ENCODE peak calls at places on chromosomes 11 and 22, in nine cellular contexts. H is fibroblast of lung, O is foreskin fibroblast, C is left ventricle myocardium inferior, F is AG09309, Z is fibroblast of the aortic adventitia, J is skeletal muscle cell, T is OCI-LY7, L is mammary epithelial cell. E is an unnamed sample.

GRCh38 chr11:122853971-122854446 is 15.7 kb downstream of the CRTAM start:
- DNase-seq in H (peak), O (peak), C (no peak), F (peak), Z (peak), J (peak), T (peak), L (peak), E (peak)

GRCh38 chr11:72823105-72823804 is 9.0 kb downstream of the ATG16L2 start:
- DNase-seq in H (no peak), O (no peak), C (no peak), F (no peak), Z (no peak), J (no peak), T (no peak), L (no peak), E (no peak)

GRCh38 chr11:5004429-5005274 is 10.0 kb downstream of the OR51L1 start:
- DNase-seq in H (peak), O (peak), C (peak), F (no peak), Z (peak), J (peak), T (peak), L (peak), E (peak)

GRCh38 chr22:22112533-22113294 is 130.1 kb upstream of the TOP3B start:
- DNase-seq in H (no peak), O (no peak), C (no peak), F (no peak), Z (no peak), J (no peak), T (no peak), L (no peak), E (no peak)

GRCh38 chr11:120054753-120055045 is 83.2 kb downstream of the TRIM29 start:
- DNase-seq in H (no peak), O (no peak), C (no peak), F (no peak), Z (no peak), J (no peak), T (no peak), L (no peak), E (no peak)

GRCh38 chr11:12224537-12224893 is 114.1 kb downstream of the MICAL2 start:
- DNase-seq in H (peak), O (no peak), C (peak), F (no peak), Z (peak), J (peak), T (no peak), L (peak), E (no peak)

GRCh38 chr11:69449320-69450063 is 32.0 kb upstream of the LINC01488 start:
- DNase-seq in H (peak), O (peak), C (peak), F (no peak), Z (peak), J (no peak), T (no peak), L (no peak), E (peak)

GRCh38 chr22:22071455-22071854 is 88.9 kb upstream of the TOP3B start:
- DNase-seq in H (no peak), O (no peak), C (no peak), F (no peak), Z (no peak), J (no peak), T (no peak), L (no peak), E (no peak)

GRCh38 chr22:35212020-35212419 is 45.3 kb upstream of the HMGXB4 start:
- DNase-seq in H (peak), O (peak), C (no peak), F (no peak), Z (peak), J (no peak), T (no peak), L (peak), E (no peak)

GRCh38 chr11:30216534-30216933 is 14.3 kb upstream of the FSHB start:
- DNase-seq in H (no peak), O (no peak), C (no peak), F (no peak), Z (no peak), J (no peak), T (no peak), L (no peak), E (no peak)

GRCh38 chr11:110891411-110891810 is 179.2 kb upstream of the ARHGAP20 start:
- DNase-seq in H (peak), O (peak), C (no peak), F (peak), Z (peak), J (peak), T (no peak), L (no peak), E (no peak)

GRCh38 chr22:30150212-30150611 is 69.9 kb downstream of the HORMAD2 start:
- DNase-seq in H (no peak), O (no peak), C (no peak), F (no peak), Z (no peak), J (no peak), T (no peak), L (no peak), E (no peak)

GRCh38 chr22:36455571-36456458 is 25.6 kb downstream of the TXN2 start:
- DNase-seq in H (no peak), O (no peak), C (no peak), F (no peak), Z (no peak), J (no peak), T (no peak), L (no peak), E (no peak)

GRCh38 chr11:108967571-108967970 is 302.7 kb downstream of the DDX10 start:
- DNase-seq in H (peak), O (peak), C (peak), F (no peak), Z (peak), J (no peak), T (no peak), L (no peak), E (peak)

GRCh38 chr11:66653123-66653522 is 14.6 kb downstream of the RBM4 start:
- DNase-seq in H (peak), O (no peak), C (no peak), F (no peak), Z (no peak), J (no peak), T (no peak), L (peak), E (no peak)

GRCh38 chr11:27468209-27468608 is 4.4 kb downstream of the LGR4 start:
- DNase-seq in H (peak), O (peak), C (no peak), F (peak), Z (peak), J (no peak), T (no peak), L (peak), E (no peak)

GRCh38 chr11:12162652-12163051 is 52.3 kb downstream of the MICAL2 start:
- DNase-seq in H (no peak), O (no peak), C (no peak), F (no peak), Z (no peak), J (no peak), T (no peak), L (no peak), E (no peak)

GRCh38 chr22:46074771-46075551 is 75.4 kb upstream of the PPARA start:
- DNase-seq in H (no peak), O (no peak), C (peak), F (no peak), Z (no peak), J (no peak), T (no peak), L (peak), E (peak)

GRCh38 chr22:39232806-39233735 is 11.7 kb downstream of the PDGFB start:
- DNase-seq in H (no peak), O (no peak), C (no peak), F (no peak), Z (no peak), J (no peak), T (no peak), L (no peak), E (no peak)

GRCh38 chr11:123061403-123062157 is at the start of gene HSPA8:
- DNase-seq in H (peak), O (no peak), C (peak), F (peak), Z (peak), J (no peak), T (peak), L (peak), E (peak)

GRCh38 chr11:123381817-123382554 is 48.1 kb upstream of the GRAMD1B start:
- DNase-seq in H (no peak), O (no peak), C (no peak), F (no peak), Z (no peak), J (no peak), T (no peak), L (no peak), E (no peak)

GRCh38 chr11:133326332-133326731 is 206.0 kb downstream of the OPCML start:
- DNase-seq in H (no peak), O (no peak), C (no peak), F (no peak), Z (no peak), J (no peak), T (no peak), L (no peak), E (no peak)

GRCh38 chr22:40720538-40721256 is 41.4 kb downstream of the MCHR1 start:
- DNase-seq in H (peak), O (no peak), C (no peak), F (no peak), Z (peak), J (no peak), T (no peak), L (no peak), E (no peak)

GRCh38 chr11:33930317-33931021 is 38.6 kb upstream of the LMO2 start:
- DNase-seq in H (peak), O (peak), C (peak), F (no peak), Z (peak), J (no peak), T (no peak), L (no peak), E (no peak)
- H3K4me3 ChIP-seq in H (no peak), O (no peak), C (no peak), F (no peak), Z (no peak), J (no peak), T (no peak), L (no peak), E (no peak)

DNA sequence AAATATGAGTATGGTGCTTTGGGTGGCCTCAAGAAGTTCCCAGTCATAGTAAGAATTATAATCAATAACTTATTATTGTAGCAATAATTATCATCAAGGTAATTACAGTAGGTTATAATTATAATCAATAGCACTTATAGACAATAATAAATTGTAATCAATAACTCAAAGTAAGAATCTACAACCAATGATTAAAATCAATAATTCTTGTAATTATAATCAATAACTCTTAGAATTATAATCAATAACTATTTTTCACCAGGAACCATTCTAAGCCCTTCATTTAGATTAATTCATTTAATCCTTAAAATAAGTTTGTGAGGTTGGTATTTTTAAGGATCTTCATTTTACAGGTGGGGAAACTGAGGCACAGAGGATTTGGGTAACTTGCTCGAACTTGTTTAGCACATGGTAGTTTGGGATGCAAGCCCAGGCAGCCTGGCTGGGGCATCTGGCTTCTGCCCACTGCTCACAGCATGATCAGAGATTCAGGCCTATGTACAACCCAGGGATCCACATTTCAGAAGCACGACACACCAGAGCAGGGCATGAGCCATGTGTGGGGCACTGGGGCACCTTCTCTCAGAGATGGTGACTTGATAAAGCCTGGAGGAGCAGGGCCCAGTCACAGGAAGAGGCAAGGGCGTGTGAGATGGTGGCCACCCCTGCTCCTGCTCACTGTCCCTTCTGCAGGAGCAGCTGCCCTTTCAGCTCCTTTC is 46.6 kb downstream of the SLC1A2 start:
- DNase-seq in H (no peak), O (no peak), C (no peak), F (no peak), Z (no peak), J (no peak), T (no peak), L (no peak), E (no peak)
- H3K4me3 ChIP-seq in H (no peak), O (no peak), C (no peak), F (no peak), Z (no peak), J (no peak), T (no peak), L (no peak), E (no peak)

DNA sequence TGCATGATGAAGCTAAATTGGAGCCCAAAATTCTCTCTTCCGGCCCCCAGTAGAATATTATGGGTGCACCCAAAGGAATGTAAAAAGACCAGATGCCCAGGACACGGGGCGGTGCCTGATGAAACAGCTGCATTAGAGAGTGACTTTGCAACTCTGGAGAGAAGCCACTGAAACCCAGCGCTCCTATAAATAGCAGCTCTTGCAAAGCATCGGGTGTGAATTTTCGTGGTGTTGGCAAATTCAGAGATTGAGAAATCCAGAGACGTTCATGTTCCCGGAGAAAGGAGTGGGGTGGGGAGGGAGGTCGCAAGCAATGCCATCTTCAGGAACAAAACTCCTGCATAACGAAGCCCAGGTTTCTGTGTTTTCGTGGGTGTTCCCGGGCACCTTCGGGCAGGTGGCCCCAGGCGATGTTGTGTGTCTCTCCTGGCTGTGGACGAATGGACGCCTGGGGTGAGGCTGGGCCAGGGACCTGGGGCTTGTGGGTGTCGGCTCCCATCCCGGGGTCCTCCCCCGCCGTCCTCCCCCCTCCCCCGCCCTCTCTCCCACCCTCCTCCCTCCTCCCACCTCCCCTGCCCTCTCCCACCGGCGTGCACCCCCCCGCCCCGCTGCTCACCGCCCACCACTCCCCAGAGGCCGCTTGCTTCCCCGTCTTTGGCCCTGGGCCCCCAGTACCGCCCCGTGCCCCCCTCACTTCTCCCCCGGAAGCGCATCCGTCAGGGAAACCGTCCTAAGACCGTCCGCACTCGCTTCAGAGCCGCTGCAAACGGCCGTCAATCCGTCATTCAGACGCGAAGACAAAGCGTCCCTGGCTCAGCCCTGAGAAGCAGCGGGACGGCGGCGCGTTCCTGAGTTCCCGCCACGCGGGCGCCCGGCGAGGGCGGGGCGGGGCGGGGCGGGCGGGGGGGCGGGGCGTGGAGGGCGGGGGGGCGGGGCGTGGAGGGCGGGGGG is 26.7 kb upstream of the TOLLIP start:
- DNase-seq in H (peak), O (peak), C (peak), F (peak), Z (peak), J (peak), T (peak), L (peak), E (peak)
- H3K4me3 ChIP-seq in H (peak), O (peak), C (peak), F (peak), Z (peak), J (peak), T (peak), L (peak), E (no peak)

GRCh38 chr11:22938691-22939090 is 78.4 kb upstream of the CCDC179 start:
- DNase-seq in H (no peak), O (no peak), C (no peak), F (no peak), Z (no peak), J (no peak), T (no peak), L (no peak), E (no peak)
- H3K4me3 ChIP-seq in H (no peak), O (no peak), C (no peak), F (no peak), Z (no peak), J (no peak), T (no peak), L (no peak), E (no peak)

E was measured in BE2C.